ENCODE peak calls at places on chromosomes 13 and 19, in six cellular contexts. O is stimulated activated CD8-positive, alpha-beta memory T cell treated with anti-CD3 and anti-CD28 coated beads, Interleukin-7, amount 100 ng/mL, for 1 hour; C is adipocyte; R is choroid plexus epithelial cell; F is COR-L47; E is T1000. I is an unnamed sample.
A peak's percentile ranks its signal among the peaks of the same experiment; 100 is the strongest.

GRCh38 chr19:29491995-29492577 is 33.7 kb upstream of the VSTM2B start:
- DNase-seq in F (no peak), O (no peak), R (no peak), E (no peak), C (no peak), I (no peak)

GRCh38 chr13:80226645-80227044 is 114.3 kb downstream of the SPRY2 start:
- DNase-seq in C (no peak), O (no peak), R (no peak), E (no peak), F (no peak), I (no peak)

GRCh38 chr13:49869514-49869913 is 66.6 kb downstream of the SPRYD7 start:
- DNase-seq in E (no peak), O (no peak), F (peak; percentile 19), R (peak; percentile 72), C (peak; percentile 44), I (peak; percentile 22)

GRCh38 chr13:50467156-50467814 is 376.2 kb downstream of the DLEU7 start:
- DNase-seq in E (no peak), C (no peak), F (no peak), R (no peak), O (no peak), I (no peak)

GRCh38 chr13:45276887-45277286 is 64.1 kb downstream of the TPT1 start:
- DNase-seq in R (no peak), C (no peak), E (no peak), O (no peak), F (no peak), I (no peak)

GRCh38 chr19:5014941-5015340 is 46.0 kb downstream of the KDM4B start:
- DNase-seq in F (no peak), R (no peak), C (no peak), O (no peak), E (no peak), I (no peak)

GRCh38 chr19:16180611-16181010 is 4.6 kb upstream of the FAM32A start:
- DNase-seq in O (no peak), F (no peak), R (peak; percentile 72), C (peak; percentile 91), E (no peak), I (peak; percentile 58)

GRCh38 chr19:4622695-4623421 is 16.5 kb upstream of the TNFAIP8L1 start:
- DNase-seq in C (no peak), O (no peak), F (no peak), R (no peak), E (no peak), I (no peak)

GRCh38 chr13:51585234-51585672 is 991 bp downstream of the WDFY2 start:
- DNase-seq in O (no peak), E (no peak), C (peak; percentile 53), R (peak; percentile 59), F (no peak), I (peak; percentile 30)

GRCh38 chr13:75946746-75947397 is 310.7 kb downstream of the LMO7 start:
- DNase-seq in O (no peak), E (no peak), F (no peak), C (no peak), R (no peak), I (no peak)

GRCh38 chr19:54179921-54180452 is 7.0 kb upstream of the TMC4 start:
- DNase-seq in E (no peak), R (peak; percentile 88), F (peak; percentile 96), C (peak; percentile 51), O (no peak), I (peak; percentile 84)

GRCh38 chr13:68984688-68985319 is 1122.8 kb upstream of the ATXN8OS start:
- DNase-seq in R (no peak), C (no peak), O (no peak), E (no peak), F (no peak), I (no peak)

GRCh38 chr19:56111601-56112312 is 9.3 kb downstream of the ZNF787 start:
- DNase-seq in F (no peak), O (peak; percentile 8), E (no peak), C (no peak), R (no peak), I (no peak)

GRCh38 chr19:6060600-6061391 is 49.5 kb downstream of the RFX2 start:
- DNase-seq in E (no peak), F (no peak), R (no peak), C (no peak), O (no peak), I (peak; percentile 56)

GRCh38 chr13:32889986-32890565 is 126.1 kb upstream of the KL start:
- DNase-seq in R (no peak), C (no peak), O (no peak), E (no peak), F (no peak), I (no peak)